ENCODE peak calls at places on chromosomes 16 and 17, in six cellular contexts. X, A, P, T, V and R are unnamed samples.

GRCh38 chr16:88672776-88673175 is 9.9 kb upstream of the MVD start:
- DNase-seq in P (no peak), T (no peak), X (no peak), V (peak), A (no peak), R (no peak)

GRCh38 chr17:50656509-50656908 is 21.8 kb downstream of the ABCC3 start:
- DNase-seq in X (no peak), A (no peak), T (no peak), P (no peak), V (no peak), R (no peak)

GRCh38 chr17:27230996-27231395 is 62.9 kb upstream of the WSB1 start:
- DNase-seq in A (no peak), T (no peak), V (no peak), P (no peak), X (no peak), R (no peak)

GRCh38 chr16:87244646-87245197 is 72.5 kb downstream of the C16orf95 start:
- DNase-seq in P (no peak), A (no peak), X (no peak), V (no peak), T (no peak), R (no peak)

GRCh38 chr16:24853830-24854229 is 8.1 kb downstream of the SLC5A11 start:
- DNase-seq in P (peak), X (no peak), T (peak), A (peak), V (no peak), R (peak)

GRCh38 chr17:15892679-15893332 is 52.1 kb upstream of the ADORA2B start:
- DNase-seq in P (no peak), X (no peak), A (no peak), V (no peak), T (no peak), R (no peak)

GRCh38 chr16:55323637-55324490 is at the start of gene IRX6:
- DNase-seq in T (no peak), V (peak), A (no peak), P (peak), X (no peak), R (peak)

GRCh38 chr17:68248199-68248825 is 469 bp downstream of the AMZ2 start:
- DNase-seq in A (peak), T (peak), P (no peak), V (no peak), X (no peak), R (no peak)

GRCh38 chr16:50360033-50360778 is 8.6 kb downstream of the BRD7 start:
- DNase-seq in X (no peak), T (peak), A (no peak), P (no peak), V (no peak), R (no peak)

GRCh38 chr17:78159575-78160158 is 8.7 kb upstream of the SYNGR2 start:
- DNase-seq in V (no peak), P (no peak), X (no peak), T (no peak), A (no peak), R (no peak)

GRCh38 chr16:17211797-17212196 is 259.0 kb downstream of the XYLT1 start:
- DNase-seq in T (no peak), X (no peak), A (no peak), P (no peak), V (no peak), R (no peak)

GRCh38 chr16:67930678-67931211 is 917 bp downstream of the CTRL start:
- DNase-seq in P (no peak), V (no peak), X (no peak), T (no peak), A (no peak), R (no peak)

GRCh38 chr16:71203631-71204030 is 26.9 kb downstream of the HYDIN start:
- DNase-seq in P (no peak), A (no peak), T (no peak), V (no peak), X (no peak), R (no peak)

GRCh38 chr17:52170963-52171572 is 12.6 kb upstream of the CA10 start:
- DNase-seq in P (no peak), T (peak), A (no peak), V (peak), X (no peak), R (peak)

GRCh38 chr16:49545243-49545642 is 171.6 kb downstream of the C16orf78 start:
- DNase-seq in P (no peak), X (no peak), A (no peak), V (no peak), T (no peak), R (no peak)

GRCh38 chr16:27994686-27995085 is 68.8 kb downstream of the GSG1L start:
- DNase-seq in V (no peak), A (no peak), X (no peak), T (no peak), P (no peak), R (no peak)

GRCh38 chr16:1723450-1724147 is 17.6 kb downstream of the MAPK8IP3 start:
- DNase-seq in X (no peak), T (peak), A (peak), P (no peak), V (peak), R (peak)

GRCh38 chr17:64202683-64203430 is 60.2 kb downstream of the TEX2 start:
- DNase-seq in T (peak), V (no peak), X (no peak), P (no peak), A (peak), R (peak)

GRCh38 chr17:61503961-61504360 is 51.7 kb downstream of the TBX4 start:
- DNase-seq in A (no peak), X (no peak), T (no peak), P (no peak), V (no peak), R (no peak)

GRCh38 chr17:57911834-57912673 is 43.2 kb downstream of the CUEDC1 start:
- DNase-seq in V (peak), T (peak), A (peak), P (peak), X (no peak), R (peak)

GRCh38 chr16:87581867-87582220 is 20.5 kb upstream of the JPH3 start:
- DNase-seq in T (peak), A (no peak), V (no peak), P (peak), X (no peak), R (peak)

GRCh38 chr17:1568950-1569810 is 6.6 kb upstream of the PITPNA start:
- DNase-seq in X (no peak), V (peak), T (no peak), P (no peak), A (no peak), R (no peak)

GRCh38 chr17:76054112-76054476 is 18.2 kb downstream of the SRP68 start:
- DNase-seq in V (no peak), A (no peak), T (no peak), P (no peak), X (no peak), R (no peak)

GRCh38 chr17:1005361-1005946 is 8.5 kb downstream of the TIMM22 start:
- DNase-seq in X (no peak), V (no peak), P (peak), A (peak), T (peak), R (peak)